ENCODE peak calls at places on chromosomes 16 and 17, in nine cellular contexts. One of them, this sample, is unnamed.

GRCh38 chr17:5899496-5900195 is 170.5 kb upstream of the WSCD1 start:
- DNase-seq in non-pigmented ciliary epithelial cell: no peak
- DNase-seq in hypothalamus: no peak
- DNase-seq in CD8-positive, alpha-beta memory T cell: no peak
- DNase-seq in AG08395: no peak
- DNase-seq in foreskin keratinocyte: no peak
- DNase-seq in NCI-H526 treated with DMSO at 0.1 percent for 48 hours: no peak
- DNase-seq in MG63: no peak
- DNase-seq in CD4-positive, alpha-beta memory T cell: no peak
- DNase-seq in this sample: no peak

GRCh38 chr16:5056347-5056746 is 9.4 kb downstream of the C16orf89 start:
- DNase-seq in NCI-H526 treated with DMSO at 0.1 percent for 48 hours: peak
- DNase-seq in foreskin keratinocyte: peak
- DNase-seq in CD4-positive, alpha-beta memory T cell: no peak
- DNase-seq in AG08395: peak
- DNase-seq in hypothalamus: no peak
- DNase-seq in non-pigmented ciliary epithelial cell: no peak
- DNase-seq in MG63: peak
- DNase-seq in CD8-positive, alpha-beta memory T cell: peak
- DNase-seq in this sample: peak

GRCh38 chr16:11405331-11406176 is 60.3 kb downstream of the RMI2 start:
- DNase-seq in CD4-positive, alpha-beta memory T cell: no peak
- DNase-seq in non-pigmented ciliary epithelial cell: no peak
- DNase-seq in CD8-positive, alpha-beta memory T cell: peak
- DNase-seq in hypothalamus: no peak
- DNase-seq in NCI-H526 treated with DMSO at 0.1 percent for 48 hours: peak
- DNase-seq in AG08395: peak
- DNase-seq in MG63: peak
- DNase-seq in foreskin keratinocyte: no peak
- DNase-seq in this sample: peak

GRCh38 chr16:29992371-29992967 is 2.9 kb downstream of the HIRIP3 start:
- DNase-seq in non-pigmented ciliary epithelial cell: no peak
- DNase-seq in NCI-H526 treated with DMSO at 0.1 percent for 48 hours: no peak
- DNase-seq in hypothalamus: no peak
- DNase-seq in AG08395: no peak
- DNase-seq in CD8-positive, alpha-beta memory T cell: no peak
- DNase-seq in foreskin keratinocyte: no peak
- DNase-seq in MG63: peak
- DNase-seq in CD4-positive, alpha-beta memory T cell: no peak
- DNase-seq in this sample: no peak

GRCh38 chr16:86343111-86343642 is 167.2 kb upstream of the FOXF1 start:
- DNase-seq in CD4-positive, alpha-beta memory T cell: no peak
- DNase-seq in AG08395: peak
- DNase-seq in hypothalamus: no peak
- DNase-seq in CD8-positive, alpha-beta memory T cell: no peak
- DNase-seq in foreskin keratinocyte: no peak
- DNase-seq in MG63: peak
- DNase-seq in NCI-H526 treated with DMSO at 0.1 percent for 48 hours: no peak
- DNase-seq in non-pigmented ciliary epithelial cell: no peak
- DNase-seq in this sample: no peak

GRCh38 chr16:85524630-85525463 is 88.3 kb upstream of the GSE1 start:
- DNase-seq in CD8-positive, alpha-beta memory T cell: no peak
- DNase-seq in non-pigmented ciliary epithelial cell: no peak
- DNase-seq in foreskin keratinocyte: peak
- DNase-seq in CD4-positive, alpha-beta memory T cell: no peak
- DNase-seq in NCI-H526 treated with DMSO at 0.1 percent for 48 hours: no peak
- DNase-seq in hypothalamus: no peak
- DNase-seq in AG08395: peak
- DNase-seq in MG63: peak
- DNase-seq in this sample: no peak

GRCh38 chr17:76725580-76726230 is 701 bp downstream of the JMJD6 start:
- DNase-seq in non-pigmented ciliary epithelial cell: no peak
- DNase-seq in NCI-H526 treated with DMSO at 0.1 percent for 48 hours: no peak
- DNase-seq in CD8-positive, alpha-beta memory T cell: peak
- DNase-seq in AG08395: peak
- DNase-seq in CD4-positive, alpha-beta memory T cell: peak
- DNase-seq in foreskin keratinocyte: no peak
- DNase-seq in MG63: peak
- DNase-seq in hypothalamus: peak
- DNase-seq in this sample: peak

GRCh38 chr17:48907713-48908046 is 527 bp upstream of the UBE2Z start:
- DNase-seq in non-pigmented ciliary epithelial cell: no peak
- DNase-seq in MG63: no peak
- DNase-seq in hypothalamus: no peak
- DNase-seq in CD4-positive, alpha-beta memory T cell: no peak
- DNase-seq in foreskin keratinocyte: no peak
- DNase-seq in AG08395: peak
- DNase-seq in CD8-positive, alpha-beta memory T cell: no peak
- DNase-seq in NCI-H526 treated with DMSO at 0.1 percent for 48 hours: no peak
- DNase-seq in this sample: no peak

GRCh38 chr17:74763565-74764387 is 12.4 kb downstream of the NAT9 start:
- DNase-seq in CD8-positive, alpha-beta memory T cell: no peak
- DNase-seq in NCI-H526 treated with DMSO at 0.1 percent for 48 hours: no peak
- DNase-seq in CD4-positive, alpha-beta memory T cell: peak
- DNase-seq in AG08395: no peak
- DNase-seq in MG63: no peak
- DNase-seq in hypothalamus: no peak
- DNase-seq in non-pigmented ciliary epithelial cell: no peak
- DNase-seq in foreskin keratinocyte: no peak
- DNase-seq in this sample: no peak

GRCh38 chr16:10961231-10961630 is 16.9 kb downstream of the CLEC16A start:
- DNase-seq in MG63: peak
- DNase-seq in hypothalamus: no peak
- DNase-seq in AG08395: peak
- DNase-seq in non-pigmented ciliary epithelial cell: peak
- DNase-seq in foreskin keratinocyte: peak
- DNase-seq in CD8-positive, alpha-beta memory T cell: no peak
- DNase-seq in NCI-H526 treated with DMSO at 0.1 percent for 48 hours: no peak
- DNase-seq in CD4-positive, alpha-beta memory T cell: no peak
- DNase-seq in this sample: no peak

GRCh38 chr17:68910256-68910705 is 44.9 kb downstream of the ABCA8 start:
- DNase-seq in NCI-H526 treated with DMSO at 0.1 percent for 48 hours: no peak
- DNase-seq in non-pigmented ciliary epithelial cell: peak
- DNase-seq in hypothalamus: peak
- DNase-seq in AG08395: no peak
- DNase-seq in MG63: no peak
- DNase-seq in CD4-positive, alpha-beta memory T cell: no peak
- DNase-seq in CD8-positive, alpha-beta memory T cell: no peak
- DNase-seq in foreskin keratinocyte: peak
- DNase-seq in this sample: no peak

GRCh38 chr16:72561-73537 is at the start of gene RHBDF1:
- DNase-seq in AG08395: peak
- DNase-seq in MG63: peak
- DNase-seq in non-pigmented ciliary epithelial cell: no peak
- DNase-seq in CD8-positive, alpha-beta memory T cell: no peak
- DNase-seq in foreskin keratinocyte: no peak
- DNase-seq in hypothalamus: no peak
- DNase-seq in CD4-positive, alpha-beta memory T cell: peak
- DNase-seq in NCI-H526 treated with DMSO at 0.1 percent for 48 hours: no peak
- DNase-seq in this sample: no peak

GRCh38 chr16:70250748-70251650 is 741 bp downstream of the EXOSC6 start:
- DNase-seq in foreskin keratinocyte: peak
- DNase-seq in MG63: peak
- DNase-seq in AG08395: peak
- DNase-seq in NCI-H526 treated with DMSO at 0.1 percent for 48 hours: no peak
- DNase-seq in non-pigmented ciliary epithelial cell: no peak
- DNase-seq in CD4-positive, alpha-beta memory T cell: no peak
- DNase-seq in CD8-positive, alpha-beta memory T cell: no peak
- DNase-seq in hypothalamus: peak
- DNase-seq in this sample: peak

GRCh38 chr17:67011527-67012175 is 32.7 kb upstream of the CACNG1 start:
- DNase-seq in AG08395: no peak
- DNase-seq in foreskin keratinocyte: no peak
- DNase-seq in non-pigmented ciliary epithelial cell: no peak
- DNase-seq in hypothalamus: no peak
- DNase-seq in MG63: no peak
- DNase-seq in NCI-H526 treated with DMSO at 0.1 percent for 48 hours: no peak
- DNase-seq in CD8-positive, alpha-beta memory T cell: no peak
- DNase-seq in CD4-positive, alpha-beta memory T cell: no peak
- DNase-seq in this sample: no peak

GRCh38 chr17:72654746-72655145 is 437.7 kb downstream of the SLC39A11 start:
- DNase-seq in AG08395: no peak
- DNase-seq in NCI-H526 treated with DMSO at 0.1 percent for 48 hours: no peak
- DNase-seq in CD8-positive, alpha-beta memory T cell: no peak
- DNase-seq in hypothalamus: no peak
- DNase-seq in foreskin keratinocyte: no peak
- DNase-seq in non-pigmented ciliary epithelial cell: no peak
- DNase-seq in CD4-positive, alpha-beta memory T cell: no peak
- DNase-seq in MG63: no peak
- DNase-seq in this sample: no peak

GRCh38 chr16:27337024-27337423 is 23.2 kb downstream of the IL4R start:
- DNase-seq in hypothalamus: no peak
- DNase-seq in NCI-H526 treated with DMSO at 0.1 percent for 48 hours: no peak
- DNase-seq in MG63: no peak
- DNase-seq in CD8-positive, alpha-beta memory T cell: no peak
- DNase-seq in foreskin keratinocyte: no peak
- DNase-seq in non-pigmented ciliary epithelial cell: no peak
- DNase-seq in AG08395: no peak
- DNase-seq in CD4-positive, alpha-beta memory T cell: no peak
- DNase-seq in this sample: no peak

GRCh38 chr17:44119798-44120197 is 3.6 kb downstream of the HDAC5 start:
- DNase-seq in AG08395: no peak
- DNase-seq in hypothalamus: no peak
- DNase-seq in CD4-positive, alpha-beta memory T cell: no peak
- DNase-seq in MG63: no peak
- DNase-seq in NCI-H526 treated with DMSO at 0.1 percent for 48 hours: no peak
- DNase-seq in CD8-positive, alpha-beta memory T cell: no peak
- DNase-seq in non-pigmented ciliary epithelial cell: no peak
- DNase-seq in foreskin keratinocyte: no peak
- DNase-seq in this sample: no peak

GRCh38 chr17:78419970-78420820 is 41.7 kb downstream of the PGS1 start:
- DNase-seq in foreskin keratinocyte: no peak
- DNase-seq in AG08395: peak
- DNase-seq in CD8-positive, alpha-beta memory T cell: no peak
- DNase-seq in MG63: no peak
- DNase-seq in NCI-H526 treated with DMSO at 0.1 percent for 48 hours: no peak
- DNase-seq in hypothalamus: no peak
- DNase-seq in CD4-positive, alpha-beta memory T cell: no peak
- DNase-seq in non-pigmented ciliary epithelial cell: no peak
- DNase-seq in this sample: no peak

GRCh38 chr16:65123846-65124513 is 2.1 kb upstream of the CDH11 start:
- DNase-seq in AG08395: no peak
- DNase-seq in foreskin keratinocyte: no peak
- DNase-seq in CD4-positive, alpha-beta memory T cell: no peak
- DNase-seq in NCI-H526 treated with DMSO at 0.1 percent for 48 hours: no peak
- DNase-seq in non-pigmented ciliary epithelial cell: no peak
- DNase-seq in CD8-positive, alpha-beta memory T cell: no peak
- DNase-seq in hypothalamus: no peak
- DNase-seq in MG63: no peak
- DNase-seq in this sample: no peak

GRCh38 chr17:50096758-50097157 is 1.6 kb downstream of the PDK2 start:
- DNase-seq in CD4-positive, alpha-beta memory T cell: peak
- DNase-seq in CD8-positive, alpha-beta memory T cell: no peak
- DNase-seq in non-pigmented ciliary epithelial cell: no peak
- DNase-seq in AG08395: no peak
- DNase-seq in MG63: no peak
- DNase-seq in foreskin keratinocyte: no peak
- DNase-seq in hypothalamus: no peak
- DNase-seq in NCI-H526 treated with DMSO at 0.1 percent for 48 hours: no peak
- DNase-seq in this sample: no peak

GRCh38 chr17:57905875-57906455 is 49.2 kb downstream of the CUEDC1 start:
- DNase-seq in NCI-H526 treated with DMSO at 0.1 percent for 48 hours: no peak
- DNase-seq in hypothalamus: no peak
- DNase-seq in non-pigmented ciliary epithelial cell: no peak
- DNase-seq in MG63: no peak
- DNase-seq in CD8-positive, alpha-beta memory T cell: no peak
- DNase-seq in foreskin keratinocyte: no peak
- DNase-seq in AG08395: no peak
- DNase-seq in CD4-positive, alpha-beta memory T cell: no peak
- DNase-seq in this sample: no peak

GRCh38 chr16:5634781-5635180 is 537.2 kb upstream of the EEF2KMT start:
- DNase-seq in MG63: peak
- DNase-seq in CD8-positive, alpha-beta memory T cell: no peak
- DNase-seq in NCI-H526 treated with DMSO at 0.1 percent for 48 hours: no peak
- DNase-seq in non-pigmented ciliary epithelial cell: no peak
- DNase-seq in CD4-positive, alpha-beta memory T cell: no peak
- DNase-seq in hypothalamus: no peak
- DNase-seq in AG08395: no peak
- DNase-seq in foreskin keratinocyte: no peak
- DNase-seq in this sample: no peak

GRCh38 chr16:84608281-84608680 is 9.6 kb downstream of the COTL1 start:
- DNase-seq in hypothalamus: no peak
- DNase-seq in CD4-positive, alpha-beta memory T cell: peak
- DNase-seq in MG63: no peak
- DNase-seq in AG08395: no peak
- DNase-seq in non-pigmented ciliary epithelial cell: no peak
- DNase-seq in CD8-positive, alpha-beta memory T cell: peak
- DNase-seq in NCI-H526 treated with DMSO at 0.1 percent for 48 hours: no peak
- DNase-seq in foreskin keratinocyte: no peak
- DNase-seq in this sample: no peak

GRCh38 chr16:4214215-4214621 is 27.7 kb downstream of the SRL start:
- DNase-seq in CD4-positive, alpha-beta memory T cell: no peak
- DNase-seq in NCI-H526 treated with DMSO at 0.1 percent for 48 hours: peak
- DNase-seq in CD8-positive, alpha-beta memory T cell: no peak
- DNase-seq in hypothalamus: no peak
- DNase-seq in non-pigmented ciliary epithelial cell: peak
- DNase-seq in MG63: peak
- DNase-seq in AG08395: peak
- DNase-seq in foreskin keratinocyte: peak
- DNase-seq in this sample: no peak

GRCh38 chr17:12320286-12320685 is 299.6 kb downstream of the MAP2K4 start:
- DNase-seq in AG08395: peak
- DNase-seq in MG63: peak
- DNase-seq in foreskin keratinocyte: no peak
- DNase-seq in CD8-positive, alpha-beta memory T cell: no peak
- DNase-seq in non-pigmented ciliary epithelial cell: no peak
- DNase-seq in hypothalamus: no peak
- DNase-seq in NCI-H526 treated with DMSO at 0.1 percent for 48 hours: no peak
- DNase-seq in CD4-positive, alpha-beta memory T cell: no peak
- DNase-seq in this sample: no peak

GRCh38 chr16:28013878-28014277 is 49.6 kb downstream of the GSG1L start:
- DNase-seq in NCI-H526 treated with DMSO at 0.1 percent for 48 hours: no peak
- DNase-seq in foreskin keratinocyte: no peak
- DNase-seq in non-pigmented ciliary epithelial cell: no peak
- DNase-seq in AG08395: no peak
- DNase-seq in CD8-positive, alpha-beta memory T cell: no peak
- DNase-seq in hypothalamus: no peak
- DNase-seq in MG63: no peak
- DNase-seq in CD4-positive, alpha-beta memory T cell: no peak
- DNase-seq in this sample: no peak

GRCh38 chr17:50027639-50028206 is 28.2 kb upstream of the ITGA3 start:
- DNase-seq in non-pigmented ciliary epithelial cell: peak
- DNase-seq in foreskin keratinocyte: peak
- DNase-seq in NCI-H526 treated with DMSO at 0.1 percent for 48 hours: no peak
- DNase-seq in CD8-positive, alpha-beta memory T cell: no peak
- DNase-seq in CD4-positive, alpha-beta memory T cell: no peak
- DNase-seq in AG08395: peak
- DNase-seq in hypothalamus: no peak
- DNase-seq in MG63: peak
- DNase-seq in this sample: no peak

GRCh38 chr17:65246252-65246651 is 109.1 kb downstream of the RGS9 start:
- DNase-seq in CD4-positive, alpha-beta memory T cell: no peak
- DNase-seq in non-pigmented ciliary epithelial cell: no peak
- DNase-seq in CD8-positive, alpha-beta memory T cell: no peak
- DNase-seq in foreskin keratinocyte: no peak
- DNase-seq in NCI-H526 treated with DMSO at 0.1 percent for 48 hours: no peak
- DNase-seq in AG08395: no peak
- DNase-seq in hypothalamus: no peak
- DNase-seq in MG63: no peak
- DNase-seq in this sample: no peak

GRCh38 chr16:48291303-48291702 is 44.0 kb upstream of the ABCC11 start:
- DNase-seq in CD8-positive, alpha-beta memory T cell: no peak
- DNase-seq in hypothalamus: no peak
- DNase-seq in foreskin keratinocyte: peak
- DNase-seq in MG63: no peak
- DNase-seq in non-pigmented ciliary epithelial cell: no peak
- DNase-seq in AG08395: no peak
- DNase-seq in CD4-positive, alpha-beta memory T cell: no peak
- DNase-seq in NCI-H526 treated with DMSO at 0.1 percent for 48 hours: no peak
- DNase-seq in this sample: no peak

This sample was measured in activated naive CD4-positive, alpha-beta T cell treated with anti-CD3 and anti-CD28 coated beads, Interleukin-2, amount 50 U/mL, for 16 hours.